ENCODE peak calls at places on chromosomes 2 and 18, in seven cellular contexts. J, S, Z, K, M, P and L are unnamed samples. For H3K4me1 and H3K36me3, the result is how much of the 10 kb centered on the place peaks cover.

GRCh38 chr2:149261672-149262071 is 68.7 kb upstream of the LYPD6 start:
- DNase-seq in J (no peak), M (no peak), Z (no peak), P (no peak), K (no peak), S (no peak), L (no peak)

GRCh38 chr2:152920846-152921245 is 202.4 kb downstream of the ARL6IP6 start:
- DNase-seq in P (no peak), J (peak), K (no peak), Z (no peak), M (no peak), S (no peak), L (no peak)

GRCh38 chr2:133475610-133476009 is 92.7 kb downstream of the NCKAP5 start:
- DNase-seq in K (no peak), Z (no peak), S (no peak), J (no peak), M (no peak), P (no peak), L (no peak)

GRCh38 chr2:198660491-198660890 is 797.2 kb downstream of the SATB2 start:
- DNase-seq in P (no peak), S (no peak), Z (no peak), M (no peak), K (no peak), J (no peak), L (no peak)

GRCh38 chr2:232139171-232139594 is 177.7 kb downstream of the DIS3L2 start:
- DNase-seq in J (no peak), S (no peak), P (no peak), K (no peak), M (no peak), Z (no peak), L (no peak)

GRCh38 chr2:62254424-62255266 is 58.7 kb downstream of the B3GNT2 start:
- DNase-seq in S (no peak), P (no peak), M (no peak), Z (no peak), K (no peak), J (no peak), L (no peak)

GRCh38 chr18:48799724-48800315 is 150.9 kb downstream of the SMAD7 start:
- DNase-seq in M (peak), K (no peak), J (no peak), S (peak), Z (no peak), P (no peak), L (no peak)

GRCh38 chr2:216169087-216169486 is 59.9 kb downstream of the XRCC5 start:
- DNase-seq in M (no peak), S (no peak), P (no peak), J (no peak), Z (no peak), K (no peak), L (no peak)

GRCh38 chr2:136127356-136127755 is 9.4 kb upstream of the CXCR4 start:
- DNase-seq in K (no peak), M (no peak), S (no peak), Z (no peak), P (no peak), J (no peak), L (no peak)

GRCh38 chr2:136126527-136126926 is 8.6 kb upstream of the CXCR4 start:
- DNase-seq in S (no peak), Z (no peak), P (no peak), M (no peak), J (no peak), K (no peak), L (no peak)

GRCh38 chr2:136122654-136123053 is 4.7 kb upstream of the CXCR4 start:
- DNase-seq in J (no peak), S (no peak), M (no peak), K (no peak), P (no peak), Z (no peak), L (no peak)

GRCh38 chr2:136126021-136126420 is 8.1 kb upstream of the CXCR4 start:
- DNase-seq in S (no peak), Z (no peak), K (no peak), M (no peak), P (no peak), J (no peak), L (no peak)

DNA sequence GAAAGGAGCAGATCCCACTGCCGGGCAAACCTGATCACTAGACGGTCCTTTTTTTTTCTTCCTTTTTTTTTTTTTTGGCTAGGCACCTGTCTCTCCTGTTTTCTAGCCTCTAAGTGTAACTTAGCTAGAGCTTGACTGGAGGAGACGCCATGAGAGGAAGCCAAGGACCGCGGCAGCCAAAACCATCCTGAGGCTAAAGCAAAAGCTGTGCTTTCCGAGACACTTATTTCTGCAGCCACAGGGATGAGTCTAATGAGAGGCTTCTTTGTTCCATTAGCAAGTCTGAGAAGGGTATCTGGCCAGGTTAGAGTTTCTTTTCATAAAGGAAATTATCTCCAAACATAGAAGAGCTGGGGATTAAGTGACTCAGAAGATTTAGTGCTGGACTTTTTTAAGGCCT is 7.3 kb upstream of the CXCR4 start:
- DNase-seq in J (no peak), S (no peak), K (no peak), P (no peak), M (no peak), Z (no peak), L (no peak)
- H3K4me1 ChIP-seq in J (under half), S (under half), K (under half), P (under half), M (under half), Z (under half), L (under half)

GRCh38 chr2:217812170-217812569 is 190.6 kb downstream of the TNS1 start:
- DNase-seq in J (no peak), K (no peak), M (no peak), Z (no peak), P (no peak), S (no peak), L (no peak)
- H3K36me3 ChIP-seq in J (under half), K (under half), M (half or more), Z (half or more), P (half or more), S (under half), L (under half)

DNA sequence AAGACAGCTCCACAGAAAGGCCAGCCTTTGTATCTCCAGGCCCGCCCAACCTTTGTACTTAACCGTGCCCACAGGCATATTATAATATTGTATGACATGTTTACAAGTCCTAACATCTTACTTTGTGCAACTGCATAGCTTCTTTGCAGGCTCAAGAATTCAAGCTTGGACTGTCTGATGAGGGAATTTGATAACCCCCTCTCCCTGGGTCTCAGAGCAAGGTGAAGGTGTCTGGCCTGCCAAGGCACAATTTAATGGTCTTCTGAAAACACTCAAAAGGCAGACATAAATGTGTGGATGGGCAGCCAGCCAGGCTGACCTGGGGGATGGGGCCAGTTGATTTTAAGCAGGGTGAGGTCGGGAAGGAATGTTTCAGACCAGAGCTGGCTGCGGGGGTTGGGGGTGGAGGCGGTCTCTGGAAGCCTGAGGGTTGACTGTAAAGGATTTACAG is 732.7 kb upstream of the FANCL start:
- DNase-seq in S (no peak), J (no peak), M (peak), Z (no peak), P (no peak), K (no peak), L (peak)
- H3K4me1 ChIP-seq in S (under half), J (under half), M (under half), Z (under half), P (under half), K (under half), L (under half)

GRCh38 chr2:96354492-96354891 is 18.9 kb downstream of the NCAPH start:
- DNase-seq in M (no peak), S (no peak), P (no peak), K (no peak), Z (no peak), J (no peak), L (no peak)

GRCh38 chr2:96359310-96359709 is 23.7 kb downstream of the NCAPH start:
- DNase-seq in J (no peak), S (peak), Z (peak), M (peak), K (no peak), P (no peak), L (peak)

GRCh38 chr2:96353606-96354095 is 18.1 kb downstream of the NCAPH start:
- DNase-seq in Z (no peak), M (no peak), S (no peak), P (peak), K (no peak), J (no peak), L (no peak)

GRCh38 chr2:96359866-96360265 is 24.3 kb downstream of the NCAPH start:
- DNase-seq in S (no peak), Z (no peak), P (no peak), M (no peak), J (no peak), K (no peak), L (no peak)

GRCh38 chr2:96356889-96357288 is 21.3 kb downstream of the NCAPH start:
- DNase-seq in M (no peak), P (peak), J (no peak), K (no peak), S (no peak), Z (peak), L (no peak)
- H3K36me3 ChIP-seq in M (under half), P (under half), J (half or more), K (under half), S (under half), Z (under half), L (under half)

GRCh38 chr2:159065313-159065712 is 96.9 kb downstream of the TANC1 start:
- DNase-seq in S (no peak), K (no peak), Z (no peak), J (no peak), M (no peak), P (no peak), L (no peak)

GRCh38 chr2:159063677-159064076 is 95.2 kb downstream of the TANC1 start:
- DNase-seq in P (no peak), K (no peak), S (no peak), M (no peak), J (no peak), Z (no peak), L (no peak)

GRCh38 chr2:159064446-159065301 is 96.2 kb downstream of the TANC1 start:
- DNase-seq in K (no peak), S (no peak), M (no peak), P (no peak), J (no peak), Z (no peak), L (no peak)

GRCh38 chr2:159066541-159067156 is 98.2 kb downstream of the TANC1 start:
- DNase-seq in Z (no peak), P (no peak), J (no peak), K (no peak), S (no peak), M (no peak), L (no peak)

DNA sequence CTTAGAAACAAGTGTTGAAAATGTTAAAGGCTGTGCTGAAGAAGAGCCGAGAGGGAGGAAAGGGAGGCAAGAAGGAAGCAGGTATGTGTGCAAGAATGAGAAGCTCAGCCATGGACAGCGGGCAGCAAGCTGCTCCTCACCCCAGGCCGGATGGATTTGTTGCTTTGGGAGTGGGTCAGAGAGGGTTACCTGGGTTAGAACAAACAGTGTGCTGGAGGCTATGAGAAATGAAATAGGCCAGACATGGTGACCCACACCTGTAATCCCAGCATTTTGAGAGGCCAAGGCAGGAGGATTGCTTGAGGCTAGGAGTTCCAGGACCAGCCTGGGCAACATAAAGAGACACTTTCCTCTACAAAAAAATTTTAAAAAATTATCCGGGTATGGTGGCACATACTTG is 97.5 kb downstream of the TANC1 start:
- DNase-seq in J (no peak), P (no peak), M (no peak), S (no peak), Z (no peak), K (no peak), L (no peak)
- H3K4me1 ChIP-seq in J (under half), P (half or more), M (under half), S (under half), Z (under half), K (under half), L (under half)

GRCh38 chr2:10124538-10125045 is 2.1 kb downstream of the RRM2 start:
- DNase-seq in P (peak), Z (no peak), K (no peak), M (no peak), S (peak), J (no peak), L (peak)
- H3K36me3 ChIP-seq in P (under half), Z (under half), K (under half), M (under half), S (under half), J (half or more), L (under half)

DNA sequence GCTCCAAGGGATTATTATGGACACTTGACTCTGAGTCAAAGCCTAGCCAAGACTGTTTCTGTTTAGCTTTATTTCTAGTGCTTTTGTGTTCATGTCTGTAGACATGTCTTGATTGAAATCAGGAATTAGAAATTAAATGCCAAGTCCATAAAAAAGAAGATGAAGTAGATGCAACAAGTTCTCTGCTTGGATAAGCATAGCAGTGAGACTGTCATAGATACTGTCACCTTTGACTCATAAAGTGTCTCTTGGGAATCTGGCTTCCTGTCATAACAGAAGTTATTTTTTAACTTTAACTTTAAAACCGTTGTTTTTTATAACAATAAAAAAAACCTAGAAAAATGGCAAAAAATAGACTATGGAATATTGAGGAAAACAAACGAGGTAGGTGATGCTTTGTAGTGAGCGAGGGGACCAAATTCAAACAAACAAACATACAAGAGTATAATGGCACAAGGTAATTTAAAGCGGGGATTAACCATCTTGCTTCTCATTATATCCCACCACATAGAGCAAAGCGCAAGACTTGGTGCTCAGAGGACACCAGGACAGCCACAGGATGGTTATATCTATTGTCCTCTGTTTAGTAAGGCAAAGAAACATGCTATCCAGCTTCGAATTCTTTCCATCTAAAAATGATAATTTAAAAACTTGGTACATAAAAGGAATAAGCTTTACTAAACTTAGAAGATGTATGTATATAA is 64.6 kb downstream of the CD226 start:
- DNase-seq in M (no peak), J (no peak), P (no peak), K (no peak), Z (no peak), S (no peak), L (no peak)
- H3K4me1 ChIP-seq in M (under half), J (under half), P (under half), K (under half), Z (under half), S (under half), L (under half)

GRCh38 chr2:46003912-46004473 is 293.2 kb upstream of the EPAS1 start:
- DNase-seq in M (no peak), S (no peak), J (no peak), Z (no peak), P (no peak), K (no peak), L (no peak)
- H3K36me3 ChIP-seq in M (under half), S (under half), J (under half), Z (half or more), P (half or more), K (under half), L (under half)